ENCODE peak calls at places on chromosome 15, in six cellular contexts. O is fibroblast of lung; B is BJ; V is psoas muscle; Q is CD8-positive, alpha-beta T cell; W is lower leg skin. F is an unnamed sample.

GRCh38 chr15:89874926-89875564 is 18.7 kb downstream of the AP3S2 start:
- DNase-seq in O (peak; percentile 57), B (no peak), V (peak; percentile 90), Q (peak; percentile 60), W (peak; percentile 96), F (no peak)

GRCh38 chr15:70281811-70282307 is 184.1 kb upstream of the TLE3 start:
- DNase-seq in O (peak; percentile 75), B (no peak), V (no peak), Q (no peak), W (peak; percentile 46), F (no peak)

GRCh38 chr15:41838400-41838897 is at the start of gene PLA2G4B:
- DNase-seq in O (no peak), B (no peak), V (peak; percentile 83), Q (no peak), W (no peak), F (no peak)

GRCh38 chr15:63501256-63502089 is 2.9 kb upstream of the USP3 start:
- DNase-seq in O (peak; percentile 93), B (peak; percentile 83), V (peak; percentile 86), Q (no peak), W (peak; percentile 97), F (peak; percentile 69)

GRCh38 chr15:52234596-52235541 is 43.7 kb upstream of the GNB5 start:
- DNase-seq in O (no peak), B (no peak), V (no peak), Q (no peak), W (no peak), F (no peak)

GRCh38 chr15:44879066-44879465 is 77.4 kb upstream of the TERB2 start:
- DNase-seq in O (no peak), B (no peak), V (no peak), Q (no peak), W (no peak), F (no peak)

GRCh38 chr15:60079210-60079609 is 75.1 kb downstream of the FOXB1 start:
- DNase-seq in O (no peak), B (no peak), V (no peak), Q (no peak), W (no peak), F (no peak)

GRCh38 chr15:55909036-55909811 is 84.2 kb downstream of the NEDD4 start:
- DNase-seq in O (peak; percentile 78), B (no peak), V (peak; percentile 76), Q (no peak), W (no peak), F (no peak)

GRCh38 chr15:70058642-70059360 is 38.9 kb downstream of the TLE3 start:
- DNase-seq in O (no peak), B (no peak), V (no peak), Q (no peak), W (no peak), F (no peak)

DNA sequence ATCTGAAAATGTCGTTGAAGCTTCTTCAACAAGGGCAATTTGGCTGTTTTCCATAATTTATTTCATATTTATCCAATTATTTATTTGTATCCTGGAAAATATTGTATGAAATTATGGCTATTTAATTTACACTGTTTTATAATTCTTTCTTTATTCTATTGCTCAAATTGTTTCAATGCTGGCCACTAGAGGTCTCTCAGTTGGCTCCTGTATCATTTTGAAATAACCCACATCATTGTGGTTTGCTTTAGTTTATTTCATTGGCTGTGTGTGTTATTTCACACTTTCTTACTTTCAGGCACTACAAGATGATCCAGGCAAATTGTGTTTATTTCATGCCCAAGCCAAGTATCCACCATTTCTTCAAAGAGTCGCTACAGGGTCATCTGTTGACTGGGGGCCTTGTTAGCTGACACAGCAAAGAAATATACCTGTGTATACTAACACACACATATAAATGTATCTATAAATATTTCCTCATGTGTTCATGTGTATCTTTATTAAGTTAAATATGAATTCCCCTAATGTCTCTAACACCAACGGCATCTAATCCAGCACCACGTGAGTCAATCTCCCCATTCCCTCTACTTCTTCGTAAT is 86.2 kb downstream of the NPAP1 start:
- DNase-seq in O (peak; percentile 8), B (no peak), V (no peak), Q (no peak), W (no peak), F (no peak)
- TF ChIP-seq CTCF in O (no peak), B (peak; percentile 36), V (no peak), Q (no peak), W (no peak), F (peak; percentile 3)

GRCh38 chr15:71469393-71469792 is 341.0 kb upstream of the NR2E3 start:
- DNase-seq in O (no peak), B (peak; percentile 47), V (no peak), Q (no peak), W (no peak), F (no peak)
- TF ChIP-seq CTCF in O (peak; percentile 16), B (peak; percentile 50), V (no peak), Q (no peak), W (no peak), F (peak; percentile 22)

GRCh38 chr15:40080104-40080503 is 28.6 kb downstream of the BMF start:
- DNase-seq in O (no peak), B (no peak), V (no peak), Q (no peak), W (no peak), F (no peak)

GRCh38 chr15:40082195-40082868 is 26.3 kb downstream of the BMF start:
- DNase-seq in O (no peak), B (no peak), V (no peak), Q (no peak), W (no peak), F (no peak)

GRCh38 chr15:40080847-40081246 is 27.8 kb downstream of the BMF start:
- DNase-seq in O (no peak), B (no peak), V (no peak), Q (no peak), W (no peak), F (no peak)

GRCh38 chr15:40083756-40084101 is 24.9 kb downstream of the BMF start:
- DNase-seq in O (no peak), B (no peak), V (no peak), Q (no peak), W (no peak), F (no peak)

GRCh38 chr15:40081691-40082194 is 26.9 kb downstream of the BMF start:
- DNase-seq in O (peak; percentile 73), B (no peak), V (peak; percentile 76), Q (no peak), W (peak; percentile 95), F (no peak)
- TF ChIP-seq CTCF in O (peak; percentile 7), B (peak; percentile 12), V (peak; percentile 7), Q (no peak), W (no peak), F (peak; percentile 4)

DNA sequence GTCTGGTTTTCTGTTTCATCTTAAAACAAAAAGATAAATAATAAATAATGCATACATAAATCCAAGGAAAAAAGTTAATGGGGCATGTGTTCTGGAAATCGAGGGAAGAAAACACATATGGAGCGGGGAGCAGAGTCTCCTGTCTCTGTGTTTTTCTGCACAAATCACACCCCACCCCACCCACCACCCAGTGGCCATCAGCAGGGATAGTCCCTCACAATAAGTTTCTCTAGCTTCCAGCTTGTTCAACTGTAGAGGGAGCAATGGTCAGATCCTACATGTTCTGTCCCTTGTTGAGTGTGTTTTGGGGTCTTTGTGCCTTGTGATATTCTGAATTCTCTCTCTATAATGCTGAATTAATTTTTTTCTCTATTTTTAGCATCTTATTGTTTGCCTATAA is 26.8 kb upstream of the CHRNA7 start:
- DNase-seq in O (no peak), B (no peak), V (no peak), Q (no peak), W (no peak), F (no peak)
- TF ChIP-seq CTCF in O (no peak), B (no peak), V (no peak), Q (no peak), W (no peak), F (no peak)

DNA sequence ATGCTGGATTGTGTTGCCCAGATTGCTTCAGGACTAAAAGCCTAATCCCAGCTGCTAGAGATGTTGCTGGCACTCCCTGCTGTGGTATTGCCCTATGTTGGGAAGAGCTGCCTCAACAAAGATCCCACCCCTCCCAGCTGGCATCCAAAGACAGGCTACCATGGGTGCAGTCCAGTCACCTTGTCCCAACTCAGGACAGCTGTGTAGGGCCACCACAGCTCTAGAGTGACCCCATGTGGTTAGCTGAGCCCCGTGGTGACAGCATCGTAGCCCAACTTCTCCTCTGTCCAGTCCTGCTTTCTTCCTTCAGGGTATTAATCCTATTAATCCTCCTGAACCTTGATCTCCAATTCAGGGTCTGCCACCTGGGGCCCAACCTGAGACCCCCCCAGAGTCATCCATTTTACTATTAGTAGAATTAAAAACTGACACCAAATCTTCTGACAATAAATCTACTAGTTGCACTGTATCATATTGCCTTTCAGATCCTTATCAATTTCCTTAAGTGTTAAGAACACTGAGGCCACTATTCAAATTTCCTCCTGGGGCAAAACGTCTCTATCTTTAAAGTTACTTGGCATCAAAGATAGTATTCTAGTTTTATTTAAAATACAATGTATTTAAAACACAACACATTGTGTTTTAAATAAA is 83.5 kb downstream of the AQP9 start:
- DNase-seq in O (no peak), B (no peak), V (no peak), Q (no peak), W (no peak), F (no peak)
- TF ChIP-seq CTCF in O (peak; percentile 60), B (peak; percentile 62), V (no peak), Q (no peak), W (no peak), F (peak; percentile 58)